ENCODE peak calls at places on chromosomes 5 and 9, in five cellular contexts. One of them, this sample, is unnamed.

GRCh38 chr9:110146371-110146770 is 61.6 kb downstream of the C9orf152 start:
- DNase-seq in CD8-positive, alpha-beta memory T cell: no peak
- DNase-seq in tibial nerve: no peak
- DNase-seq in astrocyte: no peak
- DNase-seq in left lung: no peak
- DNase-seq in this sample: no peak

GRCh38 chr9:76905984-76906861 is at the start of gene PRUNE2:
- DNase-seq in astrocyte: peak; percentile 84
- DNase-seq in left lung: peak; percentile 59
- DNase-seq in tibial nerve: no peak
- DNase-seq in CD8-positive, alpha-beta memory T cell: no peak
- DNase-seq in this sample: no peak

GRCh38 chr5:136731241-136731885 is 366.0 kb upstream of the TRPC7 start:
- DNase-seq in tibial nerve: no peak
- DNase-seq in astrocyte: peak; percentile 68
- DNase-seq in CD8-positive, alpha-beta memory T cell: no peak
- DNase-seq in left lung: no peak
- DNase-seq in this sample: no peak

GRCh38 chr9:81777514-81777913 is 88.2 kb upstream of the TLE1 start:
- DNase-seq in tibial nerve: no peak
- DNase-seq in astrocyte: no peak
- DNase-seq in left lung: no peak
- DNase-seq in CD8-positive, alpha-beta memory T cell: no peak
- DNase-seq in this sample: no peak

GRCh38 chr9:35826071-35826701 is 2.3 kb downstream of the FAM221B start:
- DNase-seq in tibial nerve: peak; percentile 79
- DNase-seq in CD8-positive, alpha-beta memory T cell: no peak
- DNase-seq in left lung: no peak
- DNase-seq in astrocyte: peak; percentile 38
- DNase-seq in this sample: no peak

GRCh38 chr9:36993933-36994764 is 39.9 kb downstream of the PAX5 start:
- DNase-seq in left lung: no peak
- DNase-seq in CD8-positive, alpha-beta memory T cell: no peak
- DNase-seq in tibial nerve: no peak
- DNase-seq in astrocyte: no peak
- DNase-seq in this sample: no peak

GRCh38 chr9:69671904-69672827 is at the start of gene APBA1:
- DNase-seq in tibial nerve: peak; percentile 31
- DNase-seq in CD8-positive, alpha-beta memory T cell: peak; percentile 11
- DNase-seq in astrocyte: peak; percentile 46
- DNase-seq in left lung: peak; percentile 58
- DNase-seq in this sample: peak; percentile 31

GRCh38 chr5:90015584-90016018 is 394.0 kb downstream of the CETN3 start:
- DNase-seq in tibial nerve: no peak
- DNase-seq in astrocyte: peak; percentile 73
- DNase-seq in left lung: no peak
- DNase-seq in CD8-positive, alpha-beta memory T cell: no peak
- DNase-seq in this sample: no peak

GRCh38 chr5:95712347-95712958 is 18.7 kb upstream of the RHOBTB3 start:
- DNase-seq in left lung: peak; percentile 46
- DNase-seq in tibial nerve: no peak
- DNase-seq in astrocyte: peak; percentile 95
- DNase-seq in CD8-positive, alpha-beta memory T cell: no peak
- DNase-seq in this sample: no peak

GRCh38 chr9:96503918-96504317 is 53.9 kb downstream of the HABP4 start:
- DNase-seq in astrocyte: no peak
- DNase-seq in CD8-positive, alpha-beta memory T cell: no peak
- DNase-seq in tibial nerve: no peak
- DNase-seq in left lung: no peak
- DNase-seq in this sample: no peak

GRCh38 chr9:136946893-136947891 is 2.1 kb downstream of the C8G start:
- DNase-seq in tibial nerve: no peak
- DNase-seq in astrocyte: no peak
- DNase-seq in CD8-positive, alpha-beta memory T cell: no peak
- DNase-seq in left lung: peak; percentile 30
- DNase-seq in this sample: no peak

GRCh38 chr9:38362912-38363588 is 29.5 kb upstream of the ALDH1B1 start:
- DNase-seq in tibial nerve: peak; percentile 43
- DNase-seq in left lung: no peak
- DNase-seq in CD8-positive, alpha-beta memory T cell: no peak
- DNase-seq in astrocyte: peak; percentile 70
- DNase-seq in this sample: no peak

GRCh38 chr9:14692536-14692917 is 705 bp downstream of the ZDHHC21 start:
- DNase-seq in tibial nerve: no peak
- DNase-seq in CD8-positive, alpha-beta memory T cell: no peak
- DNase-seq in left lung: no peak
- DNase-seq in astrocyte: no peak
- DNase-seq in this sample: no peak

GRCh38 chr5:148135091-148136048 is 33.0 kb upstream of the SPINK14 start:
- DNase-seq in tibial nerve: no peak
- DNase-seq in astrocyte: no peak
- DNase-seq in CD8-positive, alpha-beta memory T cell: no peak
- DNase-seq in left lung: no peak
- DNase-seq in this sample: no peak

GRCh38 chr9:18539203-18539602 is 65.2 kb downstream of the ADAMTSL1 start:
- DNase-seq in astrocyte: no peak
- DNase-seq in left lung: no peak
- DNase-seq in CD8-positive, alpha-beta memory T cell: no peak
- DNase-seq in tibial nerve: no peak
- DNase-seq in this sample: no peak

GRCh38 chr9:109109962-109110325 is 9.8 kb downstream of the TMEM245 start:
- DNase-seq in tibial nerve: no peak
- DNase-seq in CD8-positive, alpha-beta memory T cell: no peak
- DNase-seq in left lung: no peak
- DNase-seq in astrocyte: peak; percentile 30
- DNase-seq in this sample: no peak

GRCh38 chr9:87405677-87406544 is 91.8 kb upstream of the DAPK1 start:
- DNase-seq in left lung: peak; percentile 43
- DNase-seq in astrocyte: no peak
- DNase-seq in tibial nerve: peak; percentile 76
- DNase-seq in CD8-positive, alpha-beta memory T cell: no peak
- DNase-seq in this sample: no peak

GRCh38 chr5:176806137-176806536 is 4.2 kb upstream of the UNC5A start:
- DNase-seq in CD8-positive, alpha-beta memory T cell: no peak
- DNase-seq in astrocyte: no peak
- DNase-seq in tibial nerve: no peak
- DNase-seq in left lung: no peak
- DNase-seq in this sample: no peak

GRCh38 chr9:26735160-26735559 is 157.4 kb downstream of the CAAP1 start:
- DNase-seq in tibial nerve: no peak
- DNase-seq in astrocyte: no peak
- DNase-seq in CD8-positive, alpha-beta memory T cell: no peak
- DNase-seq in left lung: no peak
- DNase-seq in this sample: no peak

GRCh38 chr5:145948047-145948446 is 11.7 kb downstream of the SH3RF2 start:
- DNase-seq in left lung: no peak
- DNase-seq in CD8-positive, alpha-beta memory T cell: no peak
- DNase-seq in tibial nerve: no peak
- DNase-seq in astrocyte: no peak
- DNase-seq in this sample: no peak

GRCh38 chr5:168570490-168571328 is 8.5 kb downstream of the PANK3 start:
- DNase-seq in CD8-positive, alpha-beta memory T cell: no peak
- DNase-seq in astrocyte: no peak
- DNase-seq in tibial nerve: no peak
- DNase-seq in left lung: no peak
- DNase-seq in this sample: no peak
- H3K27ac ChIP-seq in CD8-positive, alpha-beta memory T cell: no peak overlapping the region
- H3K27ac ChIP-seq in astrocyte: no peak overlapping the region
- H3K27ac ChIP-seq in tibial nerve: no peak overlapping the region
- H3K27ac ChIP-seq in left lung: no peak overlapping the region
- H3K27ac ChIP-seq in this sample: no peak overlapping the region

DNA sequence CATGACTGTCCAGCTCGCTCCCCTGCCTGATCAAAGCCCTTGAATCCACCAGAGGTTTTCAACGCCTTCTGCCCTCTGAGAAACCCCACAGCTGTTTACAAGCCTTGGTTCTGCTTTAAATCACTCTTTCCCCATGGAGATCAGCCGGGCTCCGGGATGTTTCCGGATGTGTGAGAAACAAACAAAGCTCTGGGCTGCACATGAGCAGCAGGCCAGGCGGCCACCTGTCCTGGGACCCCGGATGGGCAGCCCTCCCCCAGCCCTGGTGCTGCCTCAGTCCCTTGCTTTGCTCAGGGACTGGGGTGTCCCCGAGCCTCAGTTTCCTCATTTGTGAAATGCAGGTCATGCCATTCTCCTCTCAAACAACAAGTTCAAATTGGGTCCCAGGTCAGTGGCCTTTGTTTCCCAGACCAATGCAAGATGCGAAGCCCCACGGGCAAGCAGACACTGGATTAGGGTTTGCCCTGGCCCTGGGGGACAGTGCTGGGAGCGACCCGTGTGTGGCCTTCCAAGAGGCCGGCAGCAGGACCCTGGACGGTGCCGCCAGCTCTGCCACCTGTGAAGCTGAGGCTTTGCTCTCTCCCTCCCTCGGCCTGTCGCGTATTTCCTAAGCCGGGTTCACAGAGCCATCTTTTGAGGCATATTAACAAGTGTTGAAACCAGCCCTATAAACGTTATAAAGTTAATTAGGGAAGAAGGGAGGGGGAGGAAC is 42.4 kb upstream of the PHYKPL start:
- DNase-seq in left lung: no peak
- DNase-seq in CD8-positive, alpha-beta memory T cell: no peak
- DNase-seq in tibial nerve: no peak
- DNase-seq in astrocyte: no peak
- DNase-seq in this sample: no peak
- H3K27ac ChIP-seq in left lung: no peak overlapping the region
- H3K27ac ChIP-seq in CD8-positive, alpha-beta memory T cell: no peak overlapping the region
- H3K27ac ChIP-seq in tibial nerve: no peak overlapping the region
- H3K27ac ChIP-seq in astrocyte: no peak overlapping the region
- H3K27ac ChIP-seq in this sample: no peak overlapping the region

GRCh38 chr9:121691890-121692289 is 40.5 kb downstream of the DAB2IP start:
- DNase-seq in CD8-positive, alpha-beta memory T cell: no peak
- DNase-seq in astrocyte: no peak
- DNase-seq in tibial nerve: no peak
- DNase-seq in left lung: no peak
- DNase-seq in this sample: no peak
- H3K27ac ChIP-seq in CD8-positive, alpha-beta memory T cell: no peak overlapping the region
- H3K27ac ChIP-seq in astrocyte: no peak overlapping the region
- H3K27ac ChIP-seq in tibial nerve: no peak overlapping the region
- H3K27ac ChIP-seq in left lung: peak overlapping the region; percentile 11
- H3K27ac ChIP-seq in this sample: no peak overlapping the region

GRCh38 chr9:5099466-5099865 is 86.0 kb downstream of the INSL6 start:
- DNase-seq in astrocyte: no peak
- DNase-seq in tibial nerve: no peak
- DNase-seq in left lung: no peak
- DNase-seq in CD8-positive, alpha-beta memory T cell: no peak
- DNase-seq in this sample: no peak

DNA sequence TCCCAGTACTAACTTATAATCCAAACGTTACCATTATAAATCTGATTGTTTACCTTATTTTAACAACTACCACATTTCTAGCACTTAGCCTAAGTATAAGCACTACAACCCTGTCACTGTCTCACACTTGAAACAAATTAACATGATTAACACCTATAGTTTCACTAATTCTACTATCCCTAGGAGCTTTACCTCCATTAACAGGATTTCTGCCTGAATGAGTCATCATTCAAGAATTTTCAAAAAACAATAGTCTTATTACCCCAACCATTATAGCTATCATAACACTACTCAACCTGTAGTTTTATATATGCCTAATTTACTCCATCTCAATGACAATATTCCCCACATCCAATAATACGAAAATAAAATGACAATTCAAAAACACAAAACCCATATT is 89.6 kb downstream of the INSL6 start:
- DNase-seq in astrocyte: no peak
- DNase-seq in tibial nerve: no peak
- DNase-seq in left lung: no peak
- DNase-seq in CD8-positive, alpha-beta memory T cell: no peak
- DNase-seq in this sample: no peak
- H3K27ac ChIP-seq in astrocyte: no peak overlapping the region
- H3K27ac ChIP-seq in tibial nerve: no peak overlapping the region
- H3K27ac ChIP-seq in left lung: no peak overlapping the region
- H3K27ac ChIP-seq in CD8-positive, alpha-beta memory T cell: no peak overlapping the region
- H3K27ac ChIP-seq in this sample: no peak overlapping the region